ENCODE peak calls at places on chromosome X, in six cellular contexts. T is spleen, O is tibial nerve, W is ovary, X is lower leg skin, K is right lobe of liver. I is an unnamed sample.

GRCh38 chrX:82813671-82814078 is 694.4 kb upstream of the POU3F4 start:
- DNase-seq in T (no peak), O (no peak), W (no peak), X (peak), K (no peak), I (no peak)

GRCh38 chrX:139423186-139423585 is 107.4 kb upstream of the F9 start:
- DNase-seq in T (no peak), O (peak), W (no peak), X (peak), K (no peak), I (no peak)

GRCh38 chrX:21778236-21778635 is 20.3 kb upstream of the SMPX start:
- DNase-seq in T (no peak), O (no peak), W (no peak), X (no peak), K (no peak), I (no peak)

GRCh38 chrX:104347860-104348259 is 93.1 kb upstream of the ESX1 start:
- DNase-seq in T (no peak), O (no peak), W (no peak), X (no peak), K (no peak), I (no peak)

GRCh38 chrX:130108647-130109428 is 1.5 kb downstream of the ELF4 start:
- DNase-seq in T (peak), O (no peak), W (no peak), X (no peak), K (no peak), I (peak)

GRCh38 chrX:152028611-152029010 is 54.1 kb upstream of the GABRE start:
- DNase-seq in T (no peak), O (no peak), W (no peak), X (no peak), K (no peak), I (no peak)

GRCh38 chrX:9204560-9204959 is 170.6 kb upstream of the FAM9B start:
- DNase-seq in T (no peak), O (no peak), W (no peak), X (no peak), K (no peak), I (no peak)

GRCh38 chrX:135287266-135287823 is 21.9 kb upstream of the ETDC start:
- DNase-seq in T (no peak), O (no peak), W (no peak), X (no peak), K (no peak), I (no peak)

GRCh38 chrX:140764401-140764919 is 54.9 kb downstream of the LINC00632 start:
- DNase-seq in T (no peak), O (no peak), W (peak), X (no peak), K (peak), I (no peak)

GRCh38 chrX:116317409-116317808 is 119.0 kb upstream of the SLC6A14 start:
- DNase-seq in T (no peak), O (no peak), W (no peak), X (no peak), K (no peak), I (no peak)

GRCh38 chrX:24981030-24981429 is 34.7 kb downstream of the ARX start:
- DNase-seq in T (no peak), O (no peak), W (no peak), X (no peak), K (no peak), I (no peak)

GRCh38 chrX:65783746-65784145 is 116.3 kb downstream of the MSN start:
- DNase-seq in T (no peak), O (no peak), W (no peak), X (no peak), K (no peak), I (no peak)
- TF ChIP-seq POLR2A in T (no peak), O (no peak), W (no peak), X (no peak), K (no peak), I (no peak)

GRCh38 chrX:57119416-57119815 is 1.9 kb downstream of the SPIN2B start:
- DNase-seq in T (no peak), O (no peak), W (no peak), X (no peak), K (no peak), I (no peak)

GRCh38 chrX:57121162-57121741 is at the start of gene SPIN2B:
- DNase-seq in T (peak), O (peak), W (peak), X (peak), K (peak), I (peak)
- TF ChIP-seq POLR2A in T (no peak), O (no peak), W (no peak), X (no peak), K (peak), I (peak)

GRCh38 chrX:120250522-120251271 is at the start of gene ZBTB33:
- DNase-seq in T (peak), O (peak), W (peak), X (peak), K (peak), I (peak)
- TF ChIP-seq POLR2A in T (no peak), O (no peak), W (peak), X (no peak), K (peak), I (no peak)

GRCh38 chrX:155070975-155071693 is at the start of the genes BRCC3, CMC4 and MTCP1:
- DNase-seq in T (peak), O (peak), W (peak), X (peak), K (peak), I (peak)
- TF ChIP-seq POLR2A in T (no peak), O (peak), W (peak), X (peak), K (peak), I (peak)

GRCh38 chrX:45771560-45772340 is 571.1 kb upstream of the DIPK2B start:
- DNase-seq in T (peak), O (no peak), W (no peak), X (no peak), K (peak), I (no peak)
- TF ChIP-seq POLR2A in T (no peak), O (no peak), W (no peak), X (no peak), K (no peak), I (no peak)

DNA sequence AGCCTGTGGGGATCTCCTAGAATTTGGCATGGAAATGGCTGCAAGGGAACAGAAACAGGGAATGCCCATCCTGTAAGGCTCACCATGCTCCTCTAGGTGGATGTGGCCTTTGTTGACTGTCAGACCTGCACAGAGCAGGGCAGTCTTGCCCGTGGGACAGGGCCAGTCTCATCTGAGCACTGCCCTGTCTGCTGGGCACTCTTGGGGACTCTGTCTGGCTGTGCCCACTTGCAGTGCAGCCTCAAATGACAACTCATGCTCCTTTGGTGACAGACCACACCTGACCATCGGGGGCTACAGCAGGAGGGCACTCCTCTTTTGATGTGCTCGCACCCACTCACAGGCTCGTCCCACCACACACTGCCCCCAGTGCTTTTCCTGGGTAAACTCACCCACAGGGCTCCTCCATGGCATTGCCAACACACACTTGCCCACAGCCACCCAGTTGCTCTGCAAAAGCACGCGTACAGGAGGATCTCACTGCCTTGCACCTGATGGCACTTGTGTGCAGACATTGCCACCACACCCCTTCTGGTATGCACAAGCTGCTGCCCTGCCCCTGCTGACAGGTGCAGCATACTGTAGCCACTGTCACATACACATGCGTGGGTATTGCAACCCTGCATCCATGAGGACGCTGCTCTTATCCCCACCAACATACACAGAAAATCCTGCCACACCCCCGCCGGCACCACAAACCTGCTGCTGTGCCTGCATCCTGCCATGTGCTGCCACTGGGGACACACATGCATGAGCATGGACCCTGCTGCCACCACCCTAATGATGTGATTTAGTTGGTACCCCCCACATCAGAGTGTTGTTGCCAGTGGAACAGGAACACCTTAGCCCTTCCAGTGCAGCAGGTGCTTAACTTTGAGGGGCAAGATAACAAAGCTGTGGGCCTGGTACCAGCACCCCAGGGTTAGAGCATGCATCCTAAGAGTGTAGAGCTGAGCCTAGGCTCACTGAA is 100.1 kb upstream of the ARHGEF9 start:
- DNase-seq in T (no peak), O (no peak), W (no peak), X (no peak), K (no peak), I (no peak)
- TF ChIP-seq POLR2A in T (no peak), O (no peak), W (no peak), X (no peak), K (no peak), I (no peak)

GRCh38 chrX:100636321-100636991 is at the start of gene TSPAN6:
- DNase-seq in T (peak), O (peak), W (peak), X (peak), K (peak), I (no peak)
- TF ChIP-seq POLR2A in T (no peak), O (no peak), W (no peak), X (no peak), K (peak), I (no peak)

DNA sequence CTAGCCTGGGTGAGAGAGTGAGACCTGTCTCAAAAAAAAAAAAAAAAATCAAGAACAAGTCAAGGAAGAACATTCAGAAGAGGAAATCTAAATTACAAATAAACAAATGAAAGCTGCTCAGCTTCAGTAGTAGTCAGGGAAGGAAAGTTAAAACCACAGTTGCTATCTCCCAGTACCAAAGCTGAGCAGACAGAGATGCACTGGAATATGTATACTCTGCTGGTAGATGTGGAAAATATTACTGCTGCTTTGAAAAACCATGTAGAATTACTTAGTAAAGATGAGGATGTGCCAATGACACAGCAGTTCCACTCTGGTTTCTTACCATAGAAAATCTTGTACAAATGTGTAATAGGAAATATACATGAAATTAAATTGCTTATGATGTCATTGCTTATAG is 25.0 kb upstream of the PRKX start:
- DNase-seq in T (no peak), O (no peak), W (no peak), X (no peak), K (no peak), I (no peak)
- TF ChIP-seq POLR2A in T (no peak), O (no peak), W (no peak), X (no peak), K (no peak), I (no peak)